ENCODE peak calls at places on chromosome 21, in seven cellular contexts. Q is amniotic stem cell; H is stimulated activated CD4-positive, alpha-beta T cell treated with anti-CD3 and anti-CD28 coated beads, Interleukin-4, amount 100 ng/mL, for 1 hour; K is esophagus squamous epithelium; E is HCT116; A is colonic mucosa; O is occipital lobe. R is an unnamed sample.

GRCh38 chr21:20739421-20739820 is 258.8 kb upstream of the NCAM2 start:
- DNase-seq in O (no peak), E (no peak), Q (no peak), H (no peak), K (no peak), A (no peak), R (no peak)

GRCh38 chr21:44400791-44401385 is 47.5 kb downstream of the TRPM2 start:
- DNase-seq in A (no peak), E (no peak), H (no peak), Q (no peak), K (no peak), O (no peak), R (no peak)

GRCh38 chr21:39979321-39979720 is 112.1 kb downstream of the PCP4 start:
- DNase-seq in A (no peak), O (no peak), Q (no peak), H (no peak), E (no peak), K (no peak), R (no peak)

GRCh38 chr21:38930838-38931237 is 125.1 kb downstream of the ETS2 start:
- DNase-seq in O (no peak), Q (no peak), A (no peak), E (no peak), H (no peak), K (no peak), R (no peak)

GRCh38 chr21:14594967-14595366 is 48.9 kb upstream of the SAMSN1 start:
- DNase-seq in Q (no peak), E (no peak), O (no peak), H (no peak), K (no peak), A (no peak), R (no peak)

GRCh38 chr21:43815107-43815742 is 25.8 kb downstream of the RRP1 start:
- DNase-seq in O (no peak), K (no peak), Q (no peak), E (peak), A (no peak), H (no peak), R (peak)

GRCh38 chr21:39451332-39452206 is at the start of gene SH3BGR:
- DNase-seq in Q (no peak), O (peak), H (no peak), E (no peak), K (no peak), A (peak), R (no peak)

GRCh38 chr21:10272216-10272615 is 249.2 kb upstream of the TPTE start:
- DNase-seq in O (no peak), K (no peak), H (no peak), Q (no peak), E (no peak), A (no peak), R (peak)

GRCh38 chr21:45296638-45297037 is 8.9 kb upstream of the POFUT2 start:
- DNase-seq in O (no peak), H (no peak), E (no peak), Q (no peak), K (no peak), A (no peak), R (no peak)

GRCh38 chr21:15293251-15293650 is 228.5 kb upstream of the NRIP1 start:
- DNase-seq in K (no peak), H (no peak), E (peak), A (no peak), Q (peak), O (no peak), R (peak)

GRCh38 chr21:35838987-35839763 is 221.2 kb downstream of the SETD4 start:
- DNase-seq in A (no peak), K (no peak), H (no peak), O (no peak), E (no peak), Q (no peak), R (no peak)

GRCh38 chr21:34974162-34974981 is 74.7 kb downstream of the RUNX1 start:
- DNase-seq in A (no peak), H (peak), Q (no peak), O (no peak), K (no peak), E (no peak), R (peak)

GRCh38 chr21:38329176-38329575 is 72.4 kb downstream of the KCNJ15 start:
- DNase-seq in H (no peak), E (no peak), Q (no peak), A (no peak), K (no peak), O (no peak), R (no peak)

GRCh38 chr21:34843562-34843961 is 174.8 kb downstream of the CLIC6 start:
- DNase-seq in K (no peak), Q (no peak), E (no peak), H (no peak), O (no peak), A (no peak), R (no peak)

GRCh38 chr21:45525910-45526306 is 16.3 kb downstream of the SLC19A1 start:
- DNase-seq in H (no peak), K (no peak), Q (no peak), O (no peak), E (no peak), A (no peak), R (no peak)

GRCh38 chr21:28280611-28281010 is 712.1 kb downstream of the LTN1 start:
- DNase-seq in A (no peak), Q (no peak), K (no peak), E (no peak), O (no peak), H (no peak), R (no peak)

R was measured in small intestine.